ENCODE peak calls at places on chromosomes 5 and 9, in eight cellular contexts. O is SK-N-SH, K is neural progenitor cell, Q is GM23338, A is HCT116, J is PC-3, R is GM23248, B is hepatocyte. P is an unnamed sample.

GRCh38 chr5:88094403-88094802 is 174.2 kb downstream of the TMEM161B start:
- DNase-seq in O (no peak), K (no peak), Q (no peak), A (no peak), J (no peak), R (no peak), B (no peak), P (no peak)

GRCh38 chr9:70021026-70021571 is 22.5 kb upstream of the MAMDC2 start:
- DNase-seq in O (no peak), K (no peak), Q (no peak), A (no peak), J (peak; percentile 78), R (peak; percentile 91), B (no peak), P (no peak)

GRCh38 chr5:180790020-180790419 is 12.6 kb downstream of the MGAT1 start:
- DNase-seq in O (no peak), K (peak; percentile 49), Q (peak; percentile 79), A (no peak), J (peak; percentile 23), R (no peak), B (no peak), P (peak; percentile 44)

GRCh38 chr9:113322671-113323070 is 17.4 kb downstream of the WDR31 start:
- DNase-seq in O (no peak), K (no peak), Q (no peak), A (no peak), J (no peak), R (no peak), B (no peak), P (no peak)

GRCh38 chr5:116709082-116709481 is 134.5 kb upstream of the SEMA6A start:
- DNase-seq in O (no peak), K (no peak), Q (no peak), A (no peak), J (no peak), R (no peak), B (no peak), P (no peak)

GRCh38 chr5:147481857-147482256 is 28.0 kb downstream of the DPYSL3 start:
- DNase-seq in O (no peak), K (no peak), Q (no peak), A (no peak), J (no peak), R (peak; percentile 69), B (no peak), P (no peak)

GRCh38 chr5:16853511-16853910 is 82.6 kb downstream of the MYO10 start:
- DNase-seq in O (no peak), K (no peak), Q (no peak), A (no peak), J (no peak), R (no peak), B (no peak), P (no peak)

GRCh38 chr5:114450516-114450909 is 88.6 kb downstream of the KCNN2 start:
- DNase-seq in O (peak; percentile 11), K (peak; percentile 9), Q (no peak), A (no peak), J (peak; percentile 33), R (peak; percentile 44), B (peak; percentile 26), P (no peak)

GRCh38 chr5:34474573-34475021 is 181.5 kb upstream of the RAI14 start:
- DNase-seq in O (peak; percentile 53), K (peak; percentile 60), Q (peak; percentile 77), A (peak; percentile 38), J (peak; percentile 73), R (peak; percentile 67), B (peak; percentile 66), P (peak; percentile 49)

GRCh38 chr5:109759304-109759703 is 69.6 kb downstream of the MAN2A1 start:
- DNase-seq in O (no peak), K (no peak), Q (no peak), A (no peak), J (peak; percentile 45), R (peak; percentile 46), B (no peak), P (no peak)

GRCh38 chr5:97417977-97418376 is 234.9 kb upstream of the RIOK2 start:
- DNase-seq in O (no peak), K (no peak), Q (no peak), A (no peak), J (no peak), R (no peak), B (no peak), P (no peak)

GRCh38 chr9:12464910-12465512 is 228.2 kb upstream of the TYRP1 start:
- DNase-seq in O (peak; percentile 6), K (peak; percentile 59), Q (peak; percentile 71), A (no peak), J (peak; percentile 46), R (peak; percentile 40), B (peak; percentile 53), P (peak; percentile 33)

GRCh38 chr9:116288658-116289057 is 135.1 kb downstream of the PAPPA start:
- DNase-seq in O (no peak), K (no peak), Q (no peak), A (no peak), J (peak; percentile 87), R (peak; percentile 99), B (no peak), P (no peak)

GRCh38 chr9:33331411-33331891 is 41.1 kb downstream of the NFX1 start:
- DNase-seq in O (peak; percentile 45), K (no peak), Q (no peak), A (no peak), J (no peak), R (peak; percentile 19), B (no peak), P (no peak)

GRCh38 chr5:52728201-52728600 is 59.5 kb upstream of the ITGA1 start:
- DNase-seq in O (no peak), K (no peak), Q (no peak), A (no peak), J (peak; percentile 43), R (no peak), B (no peak), P (no peak)

GRCh38 chr9:35415769-35416427 is 74.0 kb upstream of the RUSC2 start:
- DNase-seq in O (no peak), K (peak; percentile 22), Q (peak; percentile 67), A (no peak), J (no peak), R (no peak), B (no peak), P (no peak)

GRCh38 chr5:174273325-174273724 is 227.8 kb downstream of the NSG2 start:
- DNase-seq in O (no peak), K (no peak), Q (no peak), A (no peak), J (no peak), R (no peak), B (no peak), P (no peak)

GRCh38 chr5:91077623-91078022 is 305.5 kb downstream of the ARRDC3 start:
- DNase-seq in O (no peak), K (no peak), Q (no peak), A (no peak), J (peak; percentile 77), R (peak; percentile 29), B (no peak), P (no peak)

GRCh38 chr5:135387629-135387960 is 11.4 kb downstream of the MACROH2A1 start:
- DNase-seq in O (no peak), K (no peak), Q (no peak), A (no peak), J (no peak), R (no peak), B (no peak), P (no peak)
- H3K4me2 ChIP-seq in O (peak overlapping the region; percentile 63), K (no peak overlapping the region), Q (no peak overlapping the region), A (peak overlapping the region; percentile 57), J (peak overlapping the region; percentile 59), R (peak overlapping the region; percentile 18), B (no peak overlapping the region), P (no peak overlapping the region)

GRCh38 chr9:711761-712523 is 129.6 kb upstream of the DMRT1 start:
- DNase-seq in O (no peak), K (no peak), Q (no peak), A (no peak), J (no peak), R (no peak), B (no peak), P (no peak)

GRCh38 chr9:713046-713445 is 128.5 kb upstream of the DMRT1 start:
- DNase-seq in O (no peak), K (no peak), Q (no peak), A (no peak), J (no peak), R (no peak), B (no peak), P (no peak)

GRCh38 chr9:714675-715074 is 126.8 kb upstream of the DMRT1 start:
- DNase-seq in O (no peak), K (no peak), Q (no peak), A (no peak), J (no peak), R (peak; percentile 41), B (no peak), P (no peak)

GRCh38 chr9:710951-711745 is 130.3 kb upstream of the DMRT1 start:
- DNase-seq in O (no peak), K (no peak), Q (no peak), A (no peak), J (no peak), R (no peak), B (no peak), P (peak; percentile 55)

DNA sequence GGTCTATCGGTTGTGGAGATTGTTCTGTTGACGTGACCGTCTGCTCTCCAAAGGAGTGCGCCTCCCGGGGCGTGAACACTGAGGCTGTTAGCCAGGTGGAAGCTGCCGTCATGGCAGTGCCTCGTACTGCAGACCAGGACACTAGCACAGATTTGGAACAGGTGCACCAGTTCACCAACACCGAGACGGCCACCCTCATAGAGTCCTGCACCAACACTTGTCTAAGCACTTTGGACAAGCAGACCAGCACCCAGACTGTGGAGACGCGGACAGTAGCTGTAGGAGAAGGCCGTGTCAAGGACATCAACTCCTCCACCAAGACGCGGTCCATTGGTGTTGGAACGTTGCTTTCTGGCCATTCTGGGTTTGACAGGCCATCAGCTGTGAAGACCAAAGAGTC is 128.9 kb upstream of the DMRT1 start:
- DNase-seq in O (no peak), K (no peak), Q (no peak), A (no peak), J (no peak), R (no peak), B (no peak), P (no peak)
- H3K4me1 ChIP-seq in O (no peaks in the 10 kb centered on the region), K (no peaks in the 10 kb centered on the region), Q (peaks cover 5% of the 10 kb centered on the region), A (no peaks in the 10 kb centered on the region), J (peaks cover 9% of the 10 kb centered on the region), R (peaks cover 38% of the 10 kb centered on the region), B (peaks cover 25% of the 10 kb centered on the region), P (peaks cover 22% of the 10 kb centered on the region)

GRCh38 chr5:11426442-11426841 is 477.8 kb downstream of the CTNND2 start:
- DNase-seq in O (no peak), K (no peak), Q (no peak), A (no peak), J (no peak), R (no peak), B (no peak), P (no peak)

DNA sequence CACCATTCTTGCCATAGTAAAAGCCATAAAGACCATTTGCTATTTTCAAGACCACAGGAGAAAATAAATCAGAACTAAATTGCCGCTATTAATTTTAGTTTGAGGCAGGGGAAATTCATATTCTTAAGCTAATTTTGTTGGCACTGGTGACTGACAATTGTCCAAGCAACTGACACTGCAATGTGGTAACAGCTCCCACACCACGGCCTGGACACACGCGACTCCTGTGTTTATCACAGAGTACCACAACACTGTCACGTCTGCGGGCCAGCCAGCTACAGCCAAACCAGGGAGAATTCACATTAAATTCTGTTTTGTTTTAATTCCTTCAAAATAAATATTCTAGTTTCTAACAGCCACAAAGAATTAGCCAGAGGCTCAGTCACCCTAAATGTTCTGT is 481.9 kb downstream of the CTNND2 start:
- DNase-seq in O (no peak), K (no peak), Q (no peak), A (no peak), J (no peak), R (no peak), B (no peak), P (no peak)
- TF ChIP-seq EZH2phosphoT487 in O (no peak), K (no peak), Q (no peak), A (no peak), J (no peak), R (no peak), B (no peak), P (no peak)

GRCh38 chr5:175286981-175287380 is 157.0 kb downstream of the DRD1 start:
- DNase-seq in O (no peak), K (no peak), Q (no peak), A (no peak), J (no peak), R (no peak), B (no peak), P (no peak)
- H3K4me2 ChIP-seq in O (no peak overlapping the region), K (no peak overlapping the region), Q (no peak overlapping the region), A (no peak overlapping the region), J (no peak overlapping the region), R (no peak overlapping the region), B (no peak overlapping the region), P (no peak overlapping the region)

P was measured in OCI-LY7.